ENCODE peak calls at places on chromosomes 7 and 10, in eight cellular contexts. F is IMR-90; T is mucosa of descending colon; X is activated CD4-positive, alpha-beta T cell treated with anti-CD3 and anti-CD28 coated beads for 36 hours; Y is T-cell; S is pancreas; R is activated T-cell treated with anti-CD3 and anti-CD28 coated beads, Interleukin-2, amount 50 U/mL, for 4 hours; A is lower lobe of right lung. J is an unnamed sample.

GRCh38 chr7:101690061-101690460 is 61.0 kb upstream of the MYL10 start:
- ATAC-seq in R (no peak), A (no peak), X (no peak), Y (no peak), T (peak; percentile 82), F (no peak), S (no peak), J (no peak)

GRCh38 chr10:71316081-71316785 is 2.8 kb upstream of the SLC29A3 start:
- ATAC-seq in T (no peak), S (no peak), R (no peak), Y (no peak), A (no peak), F (no peak), X (no peak), J (no peak)

GRCh38 chr7:139821349-139822115 is 7.5 kb upstream of the TBXAS1 start:
- ATAC-seq in T (no peak), Y (no peak), F (no peak), R (no peak), A (no peak), X (no peak), S (no peak), J (no peak)

GRCh38 chr7:129990403-129991192 is 37.8 kb upstream of the UBE2H start:
- ATAC-seq in X (no peak), Y (no peak), T (no peak), A (no peak), R (no peak), F (no peak), S (no peak), J (no peak)

GRCh38 chr7:1569440-1569832 is 396 bp downstream of the PSMG3 start:
- ATAC-seq in A (no peak), T (no peak), F (no peak), S (no peak), Y (no peak), R (no peak), X (no peak), J (peak; percentile 45)

GRCh38 chr10:132418520-132419416 is 21.8 kb downstream of the PWWP2B start:
- ATAC-seq in A (peak; percentile 78), Y (no peak), S (peak; percentile 57), F (no peak), R (no peak), T (peak; percentile 73), X (no peak), J (no peak)

GRCh38 chr7:37342665-37343471 is 105.8 kb downstream of the ELMO1 start:
- ATAC-seq in T (peak; percentile 87), R (peak; percentile 88), A (peak; percentile 83), F (no peak), S (peak; percentile 60), Y (peak; percentile 88), X (peak; percentile 83), J (peak; percentile 83)

GRCh38 chr7:107938448-107939250 is 47.7 kb downstream of the DLD start:
- ATAC-seq in X (no peak), F (peak; percentile 7), Y (no peak), A (peak; percentile 29), S (peak; percentile 14), T (no peak), R (no peak), J (no peak)

GRCh38 chr7:46550864-46551263 is 629.8 kb upstream of the IGFBP3 start:
- ATAC-seq in S (no peak), Y (no peak), T (no peak), X (no peak), A (no peak), R (no peak), F (no peak), J (no peak)

GRCh38 chr10:91559750-91560149 is 73.1 kb downstream of the PPP1R3C start:
- ATAC-seq in Y (no peak), F (no peak), X (no peak), S (no peak), T (no peak), A (no peak), R (no peak), J (no peak)

GRCh38 chr10:113240736-113241135 is 290.7 kb downstream of the TCF7L2 start:
- ATAC-seq in F (no peak), S (no peak), X (no peak), Y (no peak), A (no peak), T (no peak), R (no peak), J (no peak)

GRCh38 chr7:74182453-74183090 is 8.4 kb downstream of the EIF4H start:
- ATAC-seq in X (no peak), F (no peak), S (peak; percentile 14), R (no peak), A (peak; percentile 44), T (peak; percentile 32), Y (no peak), J (no peak)

GRCh38 chr10:125060851-125061556 is 99.4 kb downstream of the CTBP2 start:
- ATAC-seq in T (peak; percentile 80), R (no peak), X (peak; percentile 45), F (peak; percentile 58), S (peak; percentile 84), Y (no peak), A (peak; percentile 84), J (no peak)

GRCh38 chr7:37916017-37916672 is 472 bp downstream of the SFRP4 start:
- ATAC-seq in F (no peak), A (peak; percentile 43), S (peak; percentile 53), T (peak; percentile 26), R (peak; percentile 15), Y (no peak), X (no peak), J (no peak)

GRCh38 chr10:78203915-78204818 is 170.5 kb downstream of the RPS24 start:
- ATAC-seq in T (peak; percentile 20), Y (no peak), F (peak; percentile 48), S (peak; percentile 82), X (no peak), A (peak; percentile 54), R (no peak), J (no peak)

GRCh38 chr10:34808789-34809745 is 6.0 kb downstream of the PARD3 start:
- ATAC-seq in X (no peak), R (peak; percentile 18), Y (no peak), F (peak; percentile 41), A (peak; percentile 83), T (peak; percentile 32), S (no peak), J (no peak)

GRCh38 chr10:114388275-114388674 is 16.0 kb downstream of the AFAP1L2 start:
- ATAC-seq in A (no peak), R (peak; percentile 40), S (no peak), Y (no peak), X (peak; percentile 88), T (no peak), F (no peak), J (peak; percentile 84)

GRCh38 chr10:65720901-65721300 is 1204.9 kb upstream of the LRRTM3 start:
- ATAC-seq in R (no peak), F (no peak), A (no peak), T (no peak), X (no peak), S (no peak), Y (no peak), J (no peak)

GRCh38 chr10:80174641-80175395 is 30.5 kb downstream of the ANXA11 start:
- ATAC-seq in F (no peak), A (no peak), X (no peak), T (no peak), Y (no peak), R (no peak), S (no peak), J (no peak)

GRCh38 chr7:140638311-140638791 is 2.3 kb downstream of the DENND2A start:
- ATAC-seq in S (peak; percentile 12), A (no peak), X (no peak), F (peak; percentile 45), T (peak; percentile 11), R (no peak), Y (no peak), J (no peak)

GRCh38 chr7:74141705-74142104 is 32.5 kb upstream of the EIF4H start:
- ATAC-seq in A (no peak), F (no peak), R (no peak), Y (no peak), T (no peak), S (no peak), X (peak; percentile 73), J (peak; percentile 39)

GRCh38 chr7:25949672-25950487 is 202.1 kb upstream of the NFE2L3 start:
- ATAC-seq in X (no peak), S (peak; percentile 21), T (peak; percentile 13), R (no peak), A (peak; percentile 28), F (no peak), Y (no peak), J (no peak)

GRCh38 chr7:147982307-147982706 is 608.3 kb upstream of the C7orf33 start:
- ATAC-seq in T (no peak), A (no peak), Y (no peak), R (no peak), F (no peak), X (no peak), S (no peak), J (no peak)